ENCODE peak calls at places on chromosomes 3 and 15, in nine cellular contexts. Q is stomach, S is heart left ventricle, I is endothelial cell of umbilical vein, T is esophagus muscularis mucosa, B is adrenal gland, F is ovary, R is A549, A is tibial nerve. Y is an unnamed sample.

GRCh38 chr3:72580910-72581309 is 267.3 kb downstream of the SHQ1 start:
- DNase-seq in F (no peak), B (no peak), T (no peak), R (no peak), Q (no peak), S (no peak), I (no peak), A (no peak), Y (no peak)

GRCh38 chr3:81550415-81550814 is 211.0 kb downstream of the GBE1 start:
- DNase-seq in R (no peak), F (no peak), A (no peak), S (no peak), T (no peak), I (no peak), Q (no peak), B (no peak), Y (no peak)

GRCh38 chr15:85865070-85865684 is 70.5 kb upstream of the KLHL25 start:
- DNase-seq in I (peak), A (no peak), S (no peak), R (peak), Q (no peak), T (no peak), F (peak), B (peak), Y (no peak)

GRCh38 chr3:16842710-16843270 is 42.0 kb upstream of the PLCL2 start:
- DNase-seq in I (no peak), B (no peak), T (no peak), S (no peak), F (no peak), A (no peak), Q (no peak), R (no peak), Y (no peak)

GRCh38 chr3:77889616-77890015 is 849.7 kb downstream of the ROBO2 start:
- DNase-seq in T (no peak), Q (no peak), R (no peak), B (no peak), S (no peak), I (no peak), A (no peak), F (no peak), Y (no peak)

GRCh38 chr3:49840371-49840770 is 16.0 kb downstream of the TRAIP start:
- DNase-seq in B (no peak), T (no peak), R (no peak), F (no peak), A (no peak), I (no peak), Q (no peak), S (no peak), Y (no peak)

GRCh38 chr15:32952901-32953889 is 235.4 kb downstream of the GREM1 start:
- DNase-seq in R (no peak), I (no peak), T (no peak), F (no peak), S (no peak), B (no peak), Q (no peak), A (no peak), Y (no peak)

GRCh38 chr3:68648494-68648893 is 283.9 kb downstream of the TAFA4 start:
- DNase-seq in I (no peak), T (no peak), S (no peak), F (no peak), R (no peak), A (no peak), B (no peak), Q (no peak), Y (no peak)

GRCh38 chr15:64151727-64152506 is at the start of gene SNX22:
- DNase-seq in T (no peak), I (peak), F (no peak), Q (peak), A (no peak), B (no peak), S (no peak), R (no peak), Y (peak)

GRCh38 chr3:30688776-30689175 is 82.4 kb downstream of the TGFBR2 start:
- DNase-seq in I (peak), R (no peak), Q (no peak), S (peak), T (no peak), A (no peak), F (no peak), B (no peak), Y (no peak)

GRCh38 chr3:68904064-68904463 is 28.3 kb downstream of the TAFA4 start:
- DNase-seq in T (no peak), I (no peak), F (no peak), S (no peak), Q (no peak), B (no peak), A (no peak), R (no peak), Y (no peak)

GRCh38 chr3:123353852-123354238 is 95.0 kb downstream of the ADCY5 start:
- DNase-seq in F (no peak), R (no peak), B (no peak), A (no peak), I (no peak), Q (no peak), S (no peak), T (no peak), Y (no peak)

DNA sequence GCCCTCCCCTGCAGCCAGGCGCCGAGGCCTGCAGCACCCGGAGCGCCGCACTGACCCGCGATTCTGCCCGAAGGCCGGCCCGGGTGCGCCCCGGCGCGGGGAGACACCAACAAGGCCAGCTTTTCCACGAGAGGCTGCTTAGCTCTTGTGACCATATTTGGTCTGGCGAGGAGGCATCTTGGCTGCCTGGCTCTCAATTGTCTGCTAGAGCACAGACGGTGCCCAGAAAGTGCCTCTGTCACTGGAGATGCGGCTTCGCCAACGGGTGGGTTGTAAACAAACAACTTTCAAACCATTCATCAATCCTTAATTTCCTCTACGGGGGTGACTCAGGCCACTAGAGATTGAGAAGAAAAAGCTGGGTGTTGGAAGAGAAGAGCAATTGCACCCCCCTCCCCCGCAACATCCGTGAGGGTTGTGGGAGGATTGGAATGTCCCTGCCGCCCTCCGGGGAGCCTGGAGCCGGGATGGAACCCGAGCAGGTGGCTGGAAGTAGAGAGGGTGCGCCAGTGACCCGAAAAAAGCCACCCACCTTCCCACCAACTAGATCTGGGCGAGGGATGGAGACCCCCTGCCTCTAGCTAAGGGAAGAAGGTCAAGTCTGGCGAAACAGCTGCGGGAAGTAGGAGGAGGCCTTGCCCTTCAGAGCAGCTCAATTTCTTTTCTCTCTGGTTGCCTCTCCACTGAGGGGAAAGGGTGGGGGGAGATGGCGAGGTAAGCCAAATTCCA is 783 bp upstream of the WWTR1 start:
- DNase-seq in A (peak), R (peak), I (peak), Q (peak), T (peak), B (peak), S (peak), F (peak), Y (peak)
- TF ChIP-seq POLR2A in A (no peak), R (no peak), I (no peak), Q (no peak), T (no peak), B (peak), S (no peak), F (no peak), Y (no peak)

DNA sequence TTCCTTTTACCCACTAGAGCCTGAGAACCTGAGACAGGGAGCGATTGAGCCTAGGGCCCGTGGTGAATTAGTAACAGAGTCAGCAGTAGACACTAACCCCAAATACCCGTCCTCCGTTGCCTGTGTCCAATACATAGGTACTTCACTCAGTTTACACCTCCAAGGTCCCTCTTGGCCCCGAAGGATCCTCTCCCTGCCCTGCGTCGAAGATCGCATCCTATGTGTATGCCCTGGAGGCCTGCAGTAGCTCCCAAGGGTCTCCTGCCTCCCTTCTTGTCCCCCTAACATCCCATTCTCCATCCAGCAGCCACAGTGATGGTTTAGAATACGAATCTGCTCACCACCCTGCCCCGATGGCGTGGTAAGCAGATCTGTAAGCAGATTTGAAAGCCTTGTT is 67.0 kb downstream of the ISG20 start:
- DNase-seq in R (no peak), A (no peak), B (no peak), I (no peak), S (no peak), F (no peak), Q (no peak), T (no peak), Y (no peak)
- H3K4me3 ChIP-seq in R (peak), A (peak), B (no peak), I (no peak), S (peak), F (peak), Q (peak), T (peak), Y (no peak)

GRCh38 chr3:127618891-127619290 is 10.1 kb upstream of the PODXL2 start:
- DNase-seq in I (no peak), B (no peak), R (no peak), Q (no peak), F (no peak), A (no peak), T (no peak), S (no peak), Y (no peak)

GRCh38 chr3:127624074-127624473 is 4.9 kb upstream of the PODXL2 start:
- DNase-seq in B (no peak), A (no peak), I (no peak), F (no peak), Q (no peak), R (no peak), T (no peak), S (no peak), Y (no peak)

GRCh38 chr3:127622031-127622430 is 7.0 kb upstream of the PODXL2 start:
- DNase-seq in T (no peak), F (no peak), Q (no peak), B (no peak), I (no peak), S (no peak), A (no peak), R (no peak), Y (no peak)

GRCh38 chr3:127622772-127623576 is 6.0 kb upstream of the PODXL2 start:
- DNase-seq in Q (no peak), B (no peak), T (no peak), I (no peak), R (no peak), A (no peak), S (no peak), F (no peak), Y (no peak)

GRCh38 chr3:127620637-127621375 is 8.2 kb upstream of the PODXL2 start:
- DNase-seq in Q (no peak), F (no peak), R (no peak), I (no peak), S (no peak), T (no peak), A (no peak), B (no peak), Y (no peak)
- TF ChIP-seq POLR2A in Q (no peak), F (no peak), R (no peak), I (no peak), S (no peak), T (no peak), A (no peak), B (no peak), Y (no peak)

DNA sequence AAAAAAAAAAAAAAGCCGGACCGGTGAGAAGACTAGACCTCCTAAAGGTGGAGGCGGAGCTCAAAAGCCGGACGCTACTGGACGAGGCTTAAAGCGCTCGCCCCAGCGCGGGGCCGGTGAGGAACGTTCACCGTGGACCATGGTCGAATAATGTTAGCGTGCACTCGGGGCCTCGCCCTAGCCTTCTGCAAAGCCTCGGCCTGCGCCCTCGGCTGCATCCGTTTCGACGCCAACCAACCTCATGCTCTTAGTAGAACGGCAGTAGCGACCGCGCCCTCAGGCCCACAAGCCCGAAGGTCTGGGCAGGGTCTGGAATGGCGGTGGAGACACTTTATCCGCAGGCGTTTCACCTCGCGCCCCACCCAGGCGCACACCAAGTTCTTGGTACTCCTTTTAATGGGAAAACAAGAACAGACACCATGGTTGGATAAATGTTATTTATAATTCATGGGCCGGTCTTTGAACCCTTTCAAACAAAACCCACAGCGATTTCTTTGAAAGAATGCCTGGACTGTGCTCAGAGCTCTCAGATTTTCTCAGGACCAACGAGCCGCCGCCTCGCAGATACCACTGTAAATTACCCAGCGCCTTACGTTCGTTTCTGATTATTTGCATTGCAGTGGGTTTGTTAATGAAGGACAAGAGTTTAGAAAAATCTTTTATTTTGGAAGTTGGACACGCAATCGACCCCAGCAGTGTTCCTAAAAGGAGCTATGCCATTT is 1.3 kb upstream of the ISL2 start:
- DNase-seq in T (no peak), F (no peak), S (no peak), Q (no peak), B (no peak), I (no peak), R (no peak), A (no peak), Y (no peak)
- H3K4me3 ChIP-seq in T (peak), F (no peak), S (no peak), Q (peak), B (no peak), I (no peak), R (peak), A (no peak), Y (no peak)

GRCh38 chr3:102037791-102038190 is 188.5 kb downstream of the NFKBIZ start:
- DNase-seq in T (no peak), A (no peak), B (no peak), I (no peak), R (no peak), Q (no peak), S (no peak), F (no peak), Y (no peak)
- TF ChIP-seq POLR2A in T (no peak), A (no peak), B (no peak), I (no peak), R (no peak), Q (no peak), S (no peak), F (no peak), Y (no peak)

GRCh38 chr15:68558318-68559305 is 20.2 kb upstream of the CORO2B start:
- DNase-seq in T (no peak), B (no peak), I (no peak), Q (no peak), S (no peak), F (no peak), R (no peak), A (no peak), Y (no peak)

GRCh38 chr15:68560501-68561113 is 18.2 kb upstream of the CORO2B start:
- DNase-seq in I (no peak), F (no peak), A (no peak), B (no peak), R (no peak), T (no peak), S (no peak), Q (no peak), Y (no peak)

GRCh38 chr15:68559342-68560310 is 19.2 kb upstream of the CORO2B start:
- DNase-seq in I (peak), T (no peak), B (peak), R (peak), Q (peak), F (peak), A (peak), S (peak), Y (peak)

GRCh38 chr15:68561901-68562300 is 16.9 kb upstream of the CORO2B start:
- DNase-seq in Q (no peak), F (no peak), I (no peak), A (no peak), B (no peak), R (no peak), S (no peak), T (no peak), Y (no peak)

GRCh38 chr15:68561146-68561545 is 17.6 kb upstream of the CORO2B start:
- DNase-seq in S (no peak), T (no peak), A (no peak), Q (no peak), I (no peak), R (no peak), F (no peak), B (no peak), Y (no peak)
- H3K4me3 ChIP-seq in S (no peak), T (no peak), A (no peak), Q (no peak), I (no peak), R (no peak), F (no peak), B (no peak), Y (no peak)

DNA sequence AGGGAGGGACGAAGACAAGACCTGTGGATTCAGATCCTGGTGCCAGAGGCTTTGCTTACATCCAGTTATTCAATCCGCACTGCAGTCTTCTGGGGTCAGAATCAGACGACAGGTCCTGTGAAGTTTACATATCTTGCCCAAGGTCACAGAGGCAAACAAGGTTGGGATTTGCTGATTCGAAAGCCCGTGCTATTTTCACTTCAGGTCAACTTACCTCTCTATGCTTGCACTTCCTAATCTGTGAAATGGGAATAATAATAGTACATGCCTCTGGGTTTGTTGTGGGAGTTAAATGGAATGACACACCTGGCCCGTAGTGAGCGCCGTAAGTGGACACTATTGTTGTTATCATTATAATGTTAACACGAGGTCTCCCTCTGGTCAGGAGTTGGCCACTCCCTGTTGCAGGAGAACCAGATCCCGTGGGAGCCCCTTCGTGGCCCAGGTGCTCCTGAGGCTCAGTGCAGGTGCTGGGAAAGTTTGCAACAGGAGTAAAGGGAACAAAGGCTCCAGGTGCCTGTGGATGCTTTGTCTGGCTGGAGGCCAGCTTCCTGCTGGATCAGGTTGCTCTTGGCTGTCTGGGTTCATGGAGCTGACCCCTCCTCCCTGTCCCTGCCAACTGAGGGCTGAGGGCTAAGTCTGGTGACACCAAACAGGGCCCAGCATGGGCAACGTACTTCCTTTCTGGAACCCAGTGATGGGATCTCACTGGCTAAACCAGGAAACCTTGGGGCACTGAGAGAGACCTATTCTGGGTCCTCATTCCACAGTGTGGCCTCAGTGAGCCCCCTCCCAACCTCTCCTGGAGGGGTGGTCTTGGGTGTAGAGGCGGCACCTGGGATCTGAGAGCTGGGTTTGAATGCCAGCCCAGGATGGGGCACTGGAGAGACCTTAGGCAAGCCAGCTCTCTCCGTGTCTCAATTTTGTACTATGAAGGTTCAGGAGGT is 40.1 kb upstream of the SEMA4B start:
- DNase-seq in S (no peak), A (no peak), T (no peak), F (no peak), B (no peak), R (no peak), I (no peak), Q (peak), Y (peak)
- TF ChIP-seq POLR2A in S (no peak), A (no peak), T (no peak), F (no peak), B (no peak), R (no peak), I (no peak), Q (no peak), Y (no peak)

DNA sequence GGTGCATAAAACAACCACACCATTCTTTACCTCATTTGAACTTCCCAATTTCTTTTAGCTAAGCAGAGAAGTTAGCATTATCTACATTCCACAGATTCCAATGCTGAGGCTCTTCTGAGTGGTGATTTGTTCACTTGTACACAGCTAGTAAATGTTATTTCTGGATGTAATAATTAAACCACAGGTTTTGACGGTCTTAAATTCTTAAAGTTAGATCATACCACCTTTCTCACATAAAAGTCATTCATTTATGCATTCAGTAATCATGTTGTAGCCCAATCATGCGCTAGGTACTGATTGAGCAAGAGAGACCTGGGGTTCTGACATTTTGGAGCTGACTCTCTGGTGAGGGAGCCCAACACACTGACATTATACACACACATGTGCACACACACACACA is 102.5 kb downstream of the SST start:
- DNase-seq in S (no peak), R (no peak), F (no peak), I (no peak), T (no peak), Q (no peak), A (no peak), B (no peak), Y (no peak)
- H3K4me3 ChIP-seq in S (no peak), R (no peak), F (no peak), I (no peak), T (no peak), Q (no peak), A (no peak), B (no peak), Y (no peak)

Y was measured in body of pancreas.